ENCODE peak calls at places on chromosomes 3 and 15, in four cellular contexts. Y is NCI-H2081; V is CD4-positive, CD25-positive, alpha-beta regulatory T cell; H is lower leg skin. K is an unnamed sample.

GRCh38 chr3:138600341-138600740 is 6.3 kb upstream of the CEP70 start:
- DNase-seq in Y (no peak), V (no peak), H (no peak), K (peak; percentile 20)

GRCh38 chr3:23425410-23425809 is 222.3 kb downstream of the UBE2E2 start:
- DNase-seq in Y (no peak), V (no peak), H (no peak), K (no peak)

GRCh38 chr3:36700537-36701248 is 63.7 kb downstream of the DCLK3 start:
- DNase-seq in Y (peak; percentile 79), V (peak; percentile 43), H (no peak), K (peak; percentile 79)

GRCh38 chr3:100650651-100651611 is 41.5 kb downstream of the ADGRG7 start:
- DNase-seq in Y (no peak), V (peak; percentile 52), H (peak; percentile 19), K (peak; percentile 71)

GRCh38 chr3:36679384-36680200 is 84.8 kb downstream of the DCLK3 start:
- DNase-seq in Y (no peak), V (no peak), H (no peak), K (peak; percentile 82)

GRCh38 chr3:120561251-120562045 is 34.7 kb upstream of the NDUFB4 start:
- DNase-seq in Y (peak; percentile 66), V (peak; percentile 76), H (peak; percentile 51), K (peak; percentile 69)

GRCh38 chr3:94159062-94159726 is 96.3 kb downstream of the NSUN3 start:
- DNase-seq in Y (peak; percentile 33), V (no peak), H (no peak), K (peak; percentile 49)

GRCh38 chr3:117708601-117709000 is 999.0 kb downstream of the TUSC7 start:
- DNase-seq in Y (no peak), V (no peak), H (no peak), K (peak; percentile 20)

GRCh38 chr3:99875925-99876781 is 58.5 kb downstream of the CMSS1 start:
- DNase-seq in Y (peak; percentile 89), V (peak; percentile 77), H (peak; percentile 71), K (peak; percentile 83)

GRCh38 chr15:44971036-44971435 is 14.5 kb downstream of the TERB2 start:
- DNase-seq in Y (no peak), V (no peak), H (no peak), K (no peak)

GRCh38 chr3:190322604-190323240 is 476 bp upstream of the CLDN1 start:
- DNase-seq in Y (no peak), V (no peak), H (no peak), K (no peak)

GRCh38 chr3:142154186-142154585 is 4.8 kb upstream of the TFDP2 start:
- DNase-seq in Y (no peak), V (no peak), H (no peak), K (no peak)

GRCh38 chr3:145906755-145907154 is 254.2 kb downstream of the PLOD2 start:
- DNase-seq in Y (no peak), V (no peak), H (no peak), K (no peak)

GRCh38 chr3:29759021-29759359 is 478.1 kb downstream of the RBMS3 start:
- DNase-seq in Y (no peak), V (no peak), H (no peak), K (no peak)

GRCh38 chr3:38133557-38134405 is 3.1 kb downstream of the ACAA1 start:
- DNase-seq in Y (no peak), V (no peak), H (no peak), K (peak; percentile 31)

GRCh38 chr3:122186372-122186771 is 2.9 kb downstream of the CASR start:
- DNase-seq in Y (peak; percentile 72), V (no peak), H (no peak), K (no peak)

GRCh38 chr15:67827561-67828378 is 2.5 kb downstream of the SKOR1 start:
- DNase-seq in Y (no peak), V (no peak), H (no peak), K (no peak)

GRCh38 chr3:118102737-118103136 is 931.9 kb downstream of the IGSF11 start:
- DNase-seq in Y (no peak), V (no peak), H (no peak), K (no peak)

GRCh38 chr15:91515188-91515754 is 338.2 kb upstream of the SLCO3A1 start:
- DNase-seq in Y (no peak), V (no peak), H (peak; percentile 55), K (peak; percentile 72)

GRCh38 chr3:144296808-144297207 is 325.2 kb downstream of the DIPK2A start:
- DNase-seq in Y (no peak), V (no peak), H (no peak), K (no peak)

GRCh38 chr15:91253605-91254004 is 153.5 kb downstream of the SV2B start:
- DNase-seq in Y (no peak), V (no peak), H (no peak), K (no peak)

GRCh38 chr15:58805095-58805494 is 34.0 kb downstream of the MINDY2 start:
- DNase-seq in Y (no peak), V (no peak), H (no peak), K (no peak)

GRCh38 chr3:159356606-159357005 is 554.8 kb downstream of the MFSD1 start:
- DNase-seq in Y (no peak), V (no peak), H (no peak), K (no peak)

GRCh38 chr15:56244237-56244810 is 645 bp upstream of the RFX7 start:
- DNase-seq in Y (peak; percentile 91), V (peak; percentile 53), H (peak; percentile 41), K (peak; percentile 85)

GRCh38 chr3:62371032-62371734 is 2.2 kb downstream of the FEZF2 start:
- DNase-seq in Y (no peak), V (no peak), H (no peak), K (no peak)

GRCh38 chr3:83193526-83193925 is 1432.1 kb upstream of the GBE1 start:
- DNase-seq in Y (no peak), V (no peak), H (no peak), K (no peak)

GRCh38 chr3:192819001-192819569 is 91.7 kb upstream of the FGF12 start:
- DNase-seq in Y (no peak), V (peak; percentile 29), H (no peak), K (peak; percentile 89)

GRCh38 chr3:71064288-71064975 is 519.1 kb downstream of the FOXP1 start:
- DNase-seq in Y (no peak), V (peak; percentile 85), H (no peak), K (peak; percentile 67)